ENCODE peak calls at places on chromosomes 6 and 20, in nine cellular contexts. C is GOT3, V is cardiac muscle cell, J is heart left ventricle, Z is OCI-LY7, H is D341Med, D is heart right ventricle, W is neural progenitor cell, Q is MCF 10A. U is an unnamed sample.

GRCh38 chr6:103080497-103080896 is 1687.0 kb downstream of the GRIK2 start:
- DNase-seq in C (no peak), V (no peak), J (no peak), Z (no peak), H (no peak), D (no peak), W (no peak), Q (no peak), U (no peak)

GRCh38 chr6:79947191-79948173 is at the start of gene ELOVL4:
- DNase-seq in C (peak; percentile 9), V (peak; percentile 88), J (peak; percentile 62), Z (no peak), H (peak; percentile 92), D (peak; percentile 65), W (peak; percentile 92), Q (peak; percentile 82), U (peak; percentile 8)

GRCh38 chr6:31068738-31069340 is 43.5 kb downstream of the C6orf15 start:
- DNase-seq in C (no peak), V (peak; percentile 85), J (peak; percentile 59), Z (peak; percentile 67), H (peak; percentile 86), D (peak; percentile 74), W (peak; percentile 85), Q (peak; percentile 82), U (peak; percentile 69)

GRCh38 chr20:64236137-64237088 is 19.1 kb upstream of the PCMTD2 start:
- DNase-seq in C (no peak), V (no peak), J (no peak), Z (no peak), H (no peak), D (no peak), W (no peak), Q (no peak), U (no peak)

GRCh38 chr6:16126881-16127280 is 2.0 kb upstream of the MYLIP start:
- DNase-seq in C (no peak), V (no peak), J (no peak), Z (no peak), H (no peak), D (no peak), W (no peak), Q (no peak), U (no peak)

GRCh38 chr20:13839421-13840092 is 54.7 kb downstream of the NDUFAF5 start:
- DNase-seq in C (no peak), V (peak; percentile 26), J (no peak), Z (no peak), H (peak; percentile 57), D (no peak), W (peak; percentile 58), Q (peak; percentile 35), U (no peak)

GRCh38 chr20:11484479-11484878 is 433.2 kb upstream of the BTBD3 start:
- DNase-seq in C (no peak), V (no peak), J (no peak), Z (no peak), H (no peak), D (no peak), W (no peak), Q (no peak), U (no peak)

GRCh38 chr6:166629628-166630027 is 2.6 kb upstream of the RPS6KA2 start:
- DNase-seq in C (no peak), V (peak; percentile 57), J (no peak), Z (no peak), H (no peak), D (no peak), W (no peak), Q (no peak), U (no peak)

GRCh38 chr6:37396571-37397185 is 36.3 kb upstream of the CMTR1 start:
- DNase-seq in C (peak; percentile 23), V (peak; percentile 93), J (no peak), Z (no peak), H (no peak), D (no peak), W (no peak), Q (no peak), U (no peak)

GRCh38 chr20:51446230-51446629 is 96.3 kb downstream of the NFATC2 start:
- DNase-seq in C (no peak), V (peak; percentile 16), J (no peak), Z (no peak), H (no peak), D (no peak), W (no peak), Q (no peak), U (no peak)

GRCh38 chr6:40774932-40775331 is 187.8 kb upstream of the LRFN2 start:
- DNase-seq in C (no peak), V (no peak), J (no peak), Z (peak; percentile 5), H (no peak), D (no peak), W (no peak), Q (no peak), U (no peak)

GRCh38 chr6:7891098-7891872 is 19.3 kb downstream of the TXNDC5 start:
- DNase-seq in C (no peak), V (no peak), J (no peak), Z (no peak), H (no peak), D (no peak), W (no peak), Q (no peak), U (no peak)

GRCh38 chr20:29409833-29410804 is 1847.3 kb upstream of the DEFB115 start:
- DNase-seq in C (no peak), V (no peak), J (no peak), Z (no peak), H (no peak), D (no peak), W (no peak), Q (no peak), U (no peak)

U was measured in NCI-H2029 treated with DMSO at 0.1 percent for 48 hours.